ENCODE peak calls at places on chromosomes 13 and 19, in six cellular contexts. N is mucosa of descending colon; X is lung; J is activated CD8-positive, alpha-beta T cell treated with anti-CD3 and anti-CD28 coated beads for 36 hours; F is fibroblast of mammary gland; M is PC-3. A is an unnamed sample.

GRCh38 chr13:35917942-35918645 is 213.1 kb downstream of the DCLK1 start:
- DNase-seq in N (no peak), X (no peak), J (no peak), F (peak), M (no peak), A (no peak)

GRCh38 chr19:1206063-1206732 is 620 bp downstream of the STK11 start:
- DNase-seq in N (no peak), X (no peak), J (no peak), F (no peak), M (no peak), A (no peak)

GRCh38 chr19:43507880-43508279 is 3.3 kb upstream of the PHLDB3 start:
- DNase-seq in N (no peak), X (no peak), J (no peak), F (no peak), M (no peak), A (no peak)

GRCh38 chr13:79108914-79109643 is 297.0 kb downstream of the RBM26 start:
- DNase-seq in N (no peak), X (no peak), J (no peak), F (no peak), M (no peak), A (no peak)

GRCh38 chr13:76489299-76489698 is 396.9 kb downstream of the KCTD12 start:
- DNase-seq in N (no peak), X (no peak), J (no peak), F (no peak), M (no peak), A (no peak)

GRCh38 chr13:113059891-113060290 is 45.7 kb upstream of the F7 start:
- DNase-seq in N (peak), X (no peak), J (no peak), F (no peak), M (no peak), A (no peak)

GRCh38 chr19:54609356-54609791 is 15.9 kb downstream of the LILRA1 start:
- DNase-seq in N (no peak), X (peak), J (no peak), F (no peak), M (no peak), A (no peak)

GRCh38 chr19:13537454-13537853 is 31.2 kb upstream of the CACNA1A start:
- DNase-seq in N (no peak), X (no peak), J (no peak), F (no peak), M (no peak), A (peak)

GRCh38 chr13:49292742-49293498 is 45.2 kb downstream of the CDADC1 start:
- DNase-seq in N (no peak), X (peak), J (peak), F (peak), M (no peak), A (no peak)

GRCh38 chr13:39601636-39602035 is 1.4 kb downstream of the LHFPL6 start:
- DNase-seq in N (no peak), X (no peak), J (no peak), F (no peak), M (no peak), A (no peak)

DNA sequence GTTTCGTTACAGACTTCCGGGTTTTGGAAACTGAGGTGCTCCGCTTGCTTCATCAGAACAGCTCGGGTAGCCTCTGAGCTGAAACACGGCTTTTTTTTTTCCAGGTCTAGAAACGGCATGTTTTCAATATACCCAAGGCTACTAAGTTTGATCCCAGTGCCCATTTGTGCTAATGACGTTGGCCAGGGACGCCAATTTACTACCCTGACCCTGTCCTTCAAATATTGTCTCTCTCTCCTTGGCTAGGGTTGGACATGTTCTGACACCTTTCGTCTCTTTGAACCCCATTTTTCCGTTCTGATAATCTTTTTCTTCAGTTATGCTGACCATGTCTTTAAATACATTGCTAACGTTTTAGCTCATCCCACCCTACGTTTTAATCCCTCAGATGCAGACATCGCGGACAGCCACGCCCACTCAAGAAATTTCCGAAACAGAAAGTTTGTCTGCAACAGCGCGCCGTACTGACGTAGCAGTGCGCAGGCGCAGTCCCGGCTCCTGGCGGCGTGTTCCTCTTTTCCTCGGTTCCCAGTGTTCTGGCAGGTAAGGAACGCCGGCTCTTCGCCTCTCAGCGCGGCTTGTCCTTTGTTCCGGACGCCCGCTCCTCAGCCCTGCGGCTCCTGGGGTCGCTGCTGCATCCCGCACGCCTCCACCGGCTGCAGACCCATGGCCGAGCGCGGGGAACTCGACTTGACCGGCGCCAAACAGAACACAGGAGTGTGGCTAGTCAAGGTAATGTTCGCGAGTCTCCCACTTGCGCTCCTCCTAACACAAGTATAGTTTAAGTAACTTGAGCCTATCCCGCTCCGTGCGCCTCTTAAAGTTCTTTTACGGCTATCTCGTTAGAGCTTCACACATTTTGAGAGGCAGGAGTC is at the start of gene GTF2F2:
- DNase-seq in N (peak), X (peak), J (peak), F (peak), M (peak), A (peak)
- TF ChIP-seq CTCF in N (no peak), X (no peak), J (no peak), F (no peak), M (no peak), A (no peak)

GRCh38 chr13:21671793-21672680 is 1.2 kb downstream of the FGF9 start:
- DNase-seq in N (no peak), X (no peak), J (no peak), F (no peak), M (no peak), A (no peak)

GRCh38 chr13:21675095-21676007 is 4.5 kb downstream of the FGF9 start:
- DNase-seq in N (peak), X (no peak), J (peak), F (no peak), M (no peak), A (no peak)

GRCh38 chr13:21672811-21673591 is 2.1 kb downstream of the FGF9 start:
- DNase-seq in N (no peak), X (no peak), J (peak), F (no peak), M (no peak), A (no peak)

GRCh38 chr13:21674271-21675009 is 3.6 kb downstream of the FGF9 start:
- DNase-seq in N (peak), X (no peak), J (peak), F (no peak), M (no peak), A (peak)

DNA sequence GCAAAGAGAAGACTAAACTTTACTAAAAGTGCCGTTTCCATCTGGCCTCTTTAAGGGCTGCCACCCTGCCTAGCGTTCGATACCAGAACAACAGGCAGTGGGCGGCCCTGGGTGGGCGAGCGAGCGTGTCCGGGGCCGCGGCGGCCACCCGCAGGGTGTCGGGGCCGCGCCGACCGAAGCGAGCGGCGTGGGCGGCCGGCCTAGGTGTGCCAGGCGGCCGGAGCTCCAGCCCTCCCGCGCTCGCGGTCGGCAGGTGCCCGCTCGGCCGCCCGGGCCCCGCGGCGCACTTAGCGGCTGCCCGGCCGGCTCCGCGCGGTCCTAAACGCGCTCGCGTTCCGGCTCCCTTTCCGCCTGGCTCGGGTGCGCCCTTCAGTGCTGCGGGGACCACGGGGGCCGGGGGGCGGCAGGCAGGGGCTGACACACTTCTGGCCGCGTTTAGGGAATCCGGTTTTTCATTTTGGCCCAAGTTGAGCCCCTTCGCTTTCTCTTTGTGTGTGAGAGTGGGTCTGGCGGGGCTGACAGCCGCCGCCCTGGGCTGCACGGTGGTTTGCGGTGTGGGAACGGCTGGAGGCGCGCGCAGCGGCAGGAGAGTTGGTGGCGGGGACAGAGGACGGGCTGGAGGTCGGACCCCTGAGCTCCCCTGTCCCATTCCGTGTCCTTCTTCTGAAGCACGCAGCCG is 2.9 kb downstream of the FGF9 start:
- DNase-seq in N (peak), X (no peak), J (peak), F (no peak), M (peak), A (peak)
- TF ChIP-seq CTCF in N (no peak), X (no peak), J (no peak), F (no peak), M (no peak), A (no peak)

GRCh38 chr13:22252281-22252830 is 581.5 kb downstream of the FGF9 start:
- DNase-seq in N (no peak), X (no peak), J (no peak), F (no peak), M (no peak), A (no peak)

GRCh38 chr13:22253107-22253506 is 582.2 kb downstream of the FGF9 start:
- DNase-seq in N (no peak), X (no peak), J (no peak), F (no peak), M (no peak), A (no peak)

GRCh38 chr13:22256111-22256639 is 585.3 kb downstream of the FGF9 start:
- DNase-seq in N (no peak), X (no peak), J (no peak), F (no peak), M (no peak), A (no peak)
- TF ChIP-seq CTCF in N (no peak), X (no peak), J (no peak), F (no peak), M (no peak), A (no peak)

GRCh38 chr13:27770809-27771208 is 21.5 kb upstream of the GSX1 start:
- DNase-seq in N (no peak), X (no peak), J (peak), F (peak), M (peak), A (peak)
- TF ChIP-seq CTCF in N (no peak), X (peak), J (peak), F (peak), M (peak), A (peak)

GRCh38 chr19:29576043-29576442 is 30.0 kb upstream of the POP4 start:
- DNase-seq in N (no peak), X (no peak), J (no peak), F (peak), M (no peak), A (no peak)
- TF ChIP-seq CTCF in N (no peak), X (no peak), J (no peak), F (no peak), M (no peak), A (no peak)

DNA sequence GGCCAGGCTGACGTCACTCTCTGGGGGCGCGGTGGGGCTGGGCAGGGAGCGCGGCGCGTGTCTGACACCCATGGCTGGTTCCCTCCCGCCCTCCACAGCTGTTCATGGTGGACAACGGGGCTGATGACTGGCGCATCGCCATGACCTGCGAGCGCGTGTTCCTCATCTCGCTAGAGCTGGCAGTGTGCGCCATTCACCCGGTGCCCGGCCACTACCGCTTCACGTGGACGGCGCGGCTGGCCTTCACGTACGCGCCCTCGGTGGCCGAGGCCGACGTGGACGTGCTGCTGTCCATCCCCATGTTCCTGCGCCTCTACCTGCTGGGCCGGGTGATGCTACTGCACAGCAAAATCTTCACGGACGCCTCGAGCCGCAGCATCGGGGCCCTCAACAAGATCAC is 14.7 kb downstream of the KCNN1 start:
- DNase-seq in N (no peak), X (no peak), J (no peak), F (no peak), M (no peak), A (no peak)
- TF ChIP-seq CTCF in N (no peak), X (no peak), J (no peak), F (no peak), M (no peak), A (no peak)

DNA sequence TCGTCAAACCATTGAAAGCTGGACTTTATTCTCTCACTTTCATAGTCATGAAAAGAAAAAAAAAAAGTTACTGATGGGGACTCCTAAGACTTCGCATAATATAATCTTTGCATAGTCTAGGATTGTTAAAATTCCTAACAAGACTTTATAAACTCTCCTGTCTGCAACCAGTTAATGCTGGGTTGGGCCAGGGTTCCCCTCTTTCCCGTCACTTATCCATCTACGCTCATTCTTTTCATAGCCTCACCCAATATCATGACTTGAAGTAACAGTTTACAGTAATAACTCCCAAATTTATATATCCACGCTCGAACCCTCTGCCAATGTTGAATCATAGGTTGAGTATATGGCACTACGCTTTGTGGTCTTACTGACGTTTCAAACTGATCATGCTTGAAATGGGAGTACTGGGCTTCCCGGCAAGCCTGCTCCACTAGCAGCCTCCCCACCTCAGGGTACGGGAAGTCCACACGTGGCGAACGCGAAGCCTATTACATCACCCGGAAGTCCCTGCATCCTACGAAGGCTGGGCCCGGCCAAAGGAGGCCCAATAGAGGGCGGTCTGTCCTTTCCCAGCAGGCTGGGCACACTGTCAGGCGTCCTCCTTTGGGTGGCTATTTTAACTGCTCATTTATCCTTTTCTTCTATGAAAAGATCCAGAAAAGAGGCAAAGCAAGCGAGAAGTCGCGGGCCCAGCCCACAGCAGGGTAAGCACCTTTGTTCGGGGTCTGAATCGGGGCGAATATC is 694 bp upstream of the ZNF460 start:
- DNase-seq in N (peak), X (peak), J (peak), F (peak), M (peak), A (peak)
- TF ChIP-seq CTCF in N (no peak), X (no peak), J (no peak), F (peak), M (peak), A (no peak)

A was measured in MCF 10A.